ENCODE peak calls at places on chromosomes 4 and X, in five cellular contexts. K is cardiac fibroblast, R is heart left ventricle, L is thyroid gland, B is fibroblast of lung. J is an unnamed sample.

GRCh38 chr4:94406668-94407437 is 44.9 kb upstream of the PDLIM5 start:
- DNase-seq in K (peak), R (peak), L (peak), B (peak), J (peak)

GRCh38 chrX:13432776-13433605 is 113.1 kb upstream of the ATXN3L start:
- DNase-seq in K (peak), R (no peak), L (no peak), B (peak), J (no peak)

GRCh38 chrX:18026171-18026570 is 165.1 kb upstream of the RAI2 start:
- DNase-seq in K (no peak), R (no peak), L (peak), B (no peak), J (no peak)

GRCh38 chrX:154542723-154543424 is 3.8 kb downstream of the G6PD start:
- DNase-seq in K (no peak), R (no peak), L (peak), B (no peak), J (no peak)

GRCh38 chr4:98639523-98639922 is 18.9 kb downstream of the TSPAN5 start:
- DNase-seq in K (no peak), R (no peak), L (no peak), B (no peak), J (no peak)

GRCh38 chrX:3449287-3449686 is 102.8 kb upstream of the MXRA5 start:
- DNase-seq in K (peak), R (no peak), L (no peak), B (peak), J (no peak)

GRCh38 chr4:54423066-54423465 is 194.0 kb downstream of the PDGFRA start:
- DNase-seq in K (no peak), R (no peak), L (no peak), B (peak), J (no peak)

GRCh38 chr4:145279122-145279960 is 99.0 kb upstream of the OTUD4 start:
- DNase-seq in K (peak), R (no peak), L (no peak), B (peak), J (peak)

GRCh38 chr4:147843162-147843561 is 111.3 kb downstream of the ARHGAP10 start:
- DNase-seq in K (no peak), R (no peak), L (no peak), B (no peak), J (no peak)

GRCh38 chr4:143336828-143337599 is at the start of gene GAB1:
- DNase-seq in K (peak), R (peak), L (peak), B (peak), J (no peak)

GRCh38 chrX:141989802-141990201 is 86.1 kb downstream of the MAGEC1 start:
- DNase-seq in K (peak), R (no peak), L (no peak), B (peak), J (peak)

GRCh38 chr4:32112891-32113290 is 1392.7 kb downstream of the PCDH7 start:
- DNase-seq in K (no peak), R (no peak), L (no peak), B (no peak), J (no peak)

GRCh38 chr4:140037353-140038030 is 116.5 kb downstream of the MAML3 start:
- DNase-seq in K (peak), R (no peak), L (no peak), B (peak), J (peak)

GRCh38 chrX:15336023-15336413 is 695 bp upstream of the PIGA start:
- DNase-seq in K (peak), R (no peak), L (peak), B (peak), J (peak)

GRCh38 chr4:48858130-48858529 is 27.2 kb downstream of the OCIAD1 start:
- DNase-seq in K (no peak), R (no peak), L (no peak), B (peak), J (no peak)

GRCh38 chrX:49199906-49200771 is at the start of gene SYP:
- DNase-seq in K (peak), R (peak), L (peak), B (peak), J (peak)
- TF ChIP-seq CTCF in K (no peak), R (no peak), L (no peak), B (no peak), J (no peak)

GRCh38 chr4:153539058-153539826 is 73.1 kb downstream of the TMEM131L start:
- DNase-seq in K (no peak), R (no peak), L (peak), B (no peak), J (no peak)
- H3K4me3 ChIP-seq in K (peak), R (no peak), L (no peak), B (peak), J (no peak)

GRCh38 chrX:115040417-115040816 is 23.0 kb upstream of the IL13RA2 start:
- DNase-seq in K (no peak), R (no peak), L (no peak), B (no peak), J (no peak)
- TF ChIP-seq CTCF in K (no peak), R (no peak), L (no peak), B (no peak), J (no peak)

GRCh38 chrX:136662976-136663375 is 15.0 kb downstream of the CD40LG start:
- DNase-seq in K (no peak), R (no peak), L (no peak), B (no peak), J (no peak)
- H3K4me3 ChIP-seq in K (no peak), R (no peak), L (no peak), B (no peak), J (no peak)

J was measured in retinal pigment epithelial cell.